ENCODE peak calls at places on chromosomes 13 and 19, in four cellular contexts. M is neural crest cell, Z is AG09319, D is heart left ventricle. T is an unnamed sample.

GRCh38 chr19:412356-413355 is 3.7 kb upstream of the C2CD4C start:
- DNase-seq in M (no peak), Z (no peak), D (peak), T (no peak)

GRCh38 chr19:19461671-19462622 is 53.4 kb downstream of the TSSK6 start:
- DNase-seq in M (peak), Z (no peak), D (peak), T (no peak)

GRCh38 chr13:98270819-98271218 is 93.8 kb upstream of the RNF113B start:
- DNase-seq in M (no peak), Z (no peak), D (no peak), T (no peak)

GRCh38 chr13:111904701-111905608 is 162.0 kb upstream of the SOX1 start:
- DNase-seq in M (no peak), Z (no peak), D (no peak), T (no peak)

GRCh38 chr19:4578552-4579248 is 19.2 kb upstream of the SEMA6B start:
- DNase-seq in M (no peak), Z (no peak), D (no peak), T (no peak)

GRCh38 chr19:51016798-51017683 is 2.5 kb downstream of the KLK10 start:
- DNase-seq in M (peak), Z (no peak), D (no peak), T (peak)

GRCh38 chr13:113853518-113854237 is 10.2 kb downstream of the GAS6 start:
- DNase-seq in M (no peak), Z (no peak), D (peak), T (no peak)

GRCh38 chr19:45499196-45500180 is 1.2 kb downstream of the PPM1N start:
- DNase-seq in M (peak), Z (no peak), D (no peak), T (peak)

GRCh38 chr19:19063183-19064097 is at the start of gene SLC25A42:
- DNase-seq in M (peak), Z (peak), D (peak), T (peak)

GRCh38 chr13:106177146-106177545 is 358.3 kb downstream of the EFNB2 start:
- DNase-seq in M (no peak), Z (no peak), D (no peak), T (no peak)

GRCh38 chr19:19552811-19553210 is 14.7 kb downstream of the CILP2 start:
- DNase-seq in M (peak), Z (no peak), D (no peak), T (no peak)

GRCh38 chr19:47063874-47064273 is 15.4 kb upstream of the TMEM160 start:
- DNase-seq in M (no peak), Z (no peak), D (no peak), T (no peak)

GRCh38 chr13:37751025-37751424 is 118.5 kb downstream of the TRPC4 start:
- DNase-seq in M (no peak), Z (no peak), D (no peak), T (no peak)

GRCh38 chr13:64164435-64164834 is 2748.8 kb upstream of the PCDH20 start:
- DNase-seq in M (no peak), Z (no peak), D (peak), T (no peak)

GRCh38 chr13:27830010-27830409 is 37.7 kb downstream of the GSX1 start:
- DNase-seq in M (peak), Z (no peak), D (peak), T (peak)

GRCh38 chr13:47114030-47114429 is 217.2 kb upstream of the HTR2A start:
- DNase-seq in M (no peak), Z (no peak), D (no peak), T (no peak)

GRCh38 chr19:50890422-50891252 is 17.4 kb downstream of the KLK2 start:
- DNase-seq in M (no peak), Z (no peak), D (no peak), T (no peak)

GRCh38 chr13:94556016-94556415 is 39.9 kb downstream of the TGDS start:
- DNase-seq in M (no peak), Z (no peak), D (no peak), T (no peak)

GRCh38 chr13:113762538-113762937 is 3.5 kb downstream of the TMEM255B start:
- DNase-seq in M (no peak), Z (no peak), D (no peak), T (no peak)

GRCh38 chr13:50192272-50192813 is 177.1 kb downstream of the KCNRG start:
- DNase-seq in M (no peak), Z (no peak), D (no peak), T (no peak)

GRCh38 chr19:43779147-43779819 is 1.5 kb downstream of the KCNN4 start:
- DNase-seq in M (no peak), Z (no peak), D (no peak), T (no peak)

GRCh38 chr19:917323-918151 is at the start of gene KISS1R:
- DNase-seq in M (peak), Z (no peak), D (no peak), T (peak)

GRCh38 chr13:28313579-28313978 is 175.2 kb downstream of the PAN3 start:
- DNase-seq in M (no peak), Z (no peak), D (no peak), T (no peak)

GRCh38 chr19:40745402-40745780 is 4.9 kb downstream of the ACTMAP start:
- DNase-seq in M (no peak), Z (no peak), D (no peak), T (no peak)

GRCh38 chr19:55687281-55688172 is 12.5 kb downstream of the EPN1 start:
- DNase-seq in M (no peak), Z (no peak), D (peak), T (no peak)

GRCh38 chr19:3358919-3359849 is 7.2 kb upstream of the NFIC start:
- DNase-seq in M (no peak), Z (no peak), D (peak), T (no peak)

GRCh38 chr13:39415403-39415802 is 187.6 kb downstream of the LHFPL6 start:
- DNase-seq in M (peak), Z (no peak), D (peak), T (no peak)

GRCh38 chr19:12956446-12957388 is at the start of gene GADD45GIP1:
- DNase-seq in M (peak), Z (peak), D (peak), T (peak)

GRCh38 chr13:42991892-42992584 is at the start of gene EPSTI1:
- DNase-seq in M (peak), Z (no peak), D (peak), T (no peak)

GRCh38 chr19:48713041-48713863 is 6.3 kb downstream of the MAMSTR start:
- DNase-seq in M (no peak), Z (no peak), D (no peak), T (no peak)

GRCh38 chr13:32538234-32538620 is 368 bp downstream of the N4BP2L2 start:
- DNase-seq in M (peak), Z (peak), D (no peak), T (no peak)

GRCh38 chr13:32537580-32538233 is 888 bp downstream of the N4BP2L2 start:
- DNase-seq in M (peak), Z (no peak), D (no peak), T (no peak)

GRCh38 chr13:32535748-32536147 is 2.8 kb downstream of the N4BP2L2 start:
- DNase-seq in M (no peak), Z (no peak), D (no peak), T (no peak)

GRCh38 chr13:32535140-32535539 is 3.5 kb downstream of the N4BP2L2 start:
- DNase-seq in M (no peak), Z (no peak), D (no peak), T (no peak)

DNA sequence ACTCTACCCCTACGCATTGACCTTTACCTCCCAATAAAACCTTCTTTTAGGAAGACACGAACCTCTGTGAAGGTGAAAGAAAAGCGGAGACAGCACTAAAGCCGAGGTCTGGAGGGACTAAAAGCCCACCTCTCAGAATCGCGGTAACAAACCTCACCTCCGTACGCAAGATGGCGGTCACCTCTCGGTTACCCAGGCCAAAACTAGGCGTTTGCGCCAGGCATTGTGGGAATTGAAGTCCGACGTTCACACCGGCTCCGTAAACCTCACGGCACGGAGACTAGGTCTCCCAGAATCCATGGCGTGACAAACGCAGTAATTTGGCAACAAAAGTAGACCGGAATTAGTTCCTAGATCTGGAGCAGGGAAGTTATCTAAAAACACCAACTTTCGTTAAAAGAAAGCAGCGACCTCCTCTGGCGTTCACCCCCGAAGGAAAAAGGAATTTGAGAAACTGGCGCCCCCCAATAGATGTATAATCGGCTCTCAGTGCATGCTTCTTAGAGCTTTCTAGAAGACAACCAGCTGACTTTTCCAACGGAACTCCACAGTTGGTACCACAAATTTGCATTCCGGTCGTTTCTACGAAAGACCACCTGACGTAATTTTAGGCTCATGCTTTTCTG is at the start of gene N4BP2L2:
- DNase-seq in M (peak), Z (peak), D (peak), T (peak)
- TF ChIP-seq CTCF in M (peak), Z (peak), D (peak), T (peak)

DNA sequence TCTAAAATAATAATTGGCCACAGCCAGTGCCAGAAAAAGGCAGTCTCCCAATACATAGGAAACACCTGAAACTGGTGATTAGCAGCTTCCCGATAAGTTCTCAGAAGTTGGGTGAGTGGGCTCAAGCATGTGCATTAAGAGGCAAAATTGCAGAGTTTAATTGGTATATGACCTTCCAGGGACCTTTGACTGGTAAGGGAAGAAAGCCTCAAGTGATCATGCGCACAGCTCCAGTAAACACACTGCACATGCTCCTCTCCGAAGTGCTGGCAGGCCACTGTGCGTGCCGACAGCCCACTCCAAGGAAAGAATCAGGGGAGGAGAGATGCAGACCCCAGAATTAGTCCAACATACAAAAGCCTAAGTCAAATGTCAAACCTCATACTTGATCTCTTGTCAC is 18.9 kb upstream of the CEACAM8 start:
- DNase-seq in M (no peak), Z (no peak), D (no peak), T (no peak)
- TF ChIP-seq CTCF in M (no peak), Z (no peak), D (no peak), T (no peak)

GRCh38 chr13:55572862-55573261 is 1567.9 kb upstream of the PRR20A start:
- DNase-seq in M (no peak), Z (no peak), D (no peak), T (no peak)
- TF ChIP-seq CTCF in M (no peak), Z (no peak), D (no peak), T (no peak)

GRCh38 chr13:79126706-79127105 is 279.3 kb downstream of the RBM26 start:
- DNase-seq in M (no peak), Z (no peak), D (no peak), T (no peak)
- TF ChIP-seq CTCF in M (no peak), Z (no peak), D (no peak), T (no peak)

GRCh38 chr13:46010148-46010547 is 42.4 kb downstream of the ZC3H13 start:
- DNase-seq in M (no peak), Z (no peak), D (no peak), T (no peak)
- TF ChIP-seq CTCF in M (peak), Z (peak), D (no peak), T (peak)

DNA sequence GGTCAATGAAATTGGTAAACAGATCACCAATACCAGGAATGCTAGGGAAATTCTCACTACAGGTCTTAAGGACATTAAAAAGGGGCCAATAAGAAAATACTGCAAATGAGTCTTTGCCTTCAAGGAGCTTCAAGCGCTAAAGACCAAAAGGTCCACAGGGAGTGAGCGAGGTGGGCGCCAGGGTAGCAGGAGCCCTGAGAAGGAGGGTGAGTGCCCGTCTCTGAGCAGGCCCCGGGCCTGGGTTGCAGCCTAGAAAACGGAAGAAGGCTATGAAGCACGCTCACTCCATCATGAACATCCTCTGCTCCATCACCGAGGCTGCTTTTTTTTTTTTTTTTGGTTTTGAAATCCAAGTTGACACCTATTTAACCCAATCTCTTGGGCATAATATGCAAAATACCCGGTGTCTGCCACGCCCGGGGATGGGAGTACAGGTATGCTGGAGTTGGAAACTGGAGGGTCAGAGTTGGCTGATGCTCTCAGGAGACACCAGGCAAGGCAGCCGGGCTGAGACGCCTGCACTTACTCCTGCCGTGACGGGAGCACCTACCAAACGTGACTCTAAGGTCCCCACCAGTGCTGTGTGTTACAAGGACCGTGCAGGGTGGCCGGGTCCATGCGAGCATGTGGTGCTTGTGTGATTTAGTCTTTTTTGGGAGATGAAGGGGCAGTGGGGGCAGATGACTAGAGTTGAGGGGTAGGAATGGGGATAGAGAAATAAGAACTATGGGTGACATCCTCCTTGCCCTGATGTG is 66.9 kb downstream of the KLF2 start:
- DNase-seq in M (no peak), Z (no peak), D (no peak), T (no peak)
- TF ChIP-seq CTCF in M (no peak), Z (no peak), D (no peak), T (no peak)

GRCh38 chr13:91375119-91375729 is 23.2 kb upstream of the GPC5 start:
- DNase-seq in M (no peak), Z (no peak), D (no peak), T (no peak)
- TF ChIP-seq CTCF in M (peak), Z (peak), D (peak), T (peak)

GRCh38 chr13:58994778-58995177 is 1169.0 kb downstream of the DIAPH3 start:
- DNase-seq in M (no peak), Z (no peak), D (no peak), T (no peak)
- TF ChIP-seq CTCF in M (peak), Z (no peak), D (peak), T (peak)

GRCh38 chr13:25042141-25042540 is 53.8 kb upstream of the PABPC3 start:
- DNase-seq in M (no peak), Z (no peak), D (no peak), T (no peak)

GRCh38 chr13:25032160-25032559 is 63.8 kb upstream of the PABPC3 start:
- DNase-seq in M (no peak), Z (no peak), D (no peak), T (no peak)

GRCh38 chr13:25034173-25034572 is 61.8 kb upstream of the PABPC3 start:
- DNase-seq in M (no peak), Z (no peak), D (no peak), T (no peak)

DNA sequence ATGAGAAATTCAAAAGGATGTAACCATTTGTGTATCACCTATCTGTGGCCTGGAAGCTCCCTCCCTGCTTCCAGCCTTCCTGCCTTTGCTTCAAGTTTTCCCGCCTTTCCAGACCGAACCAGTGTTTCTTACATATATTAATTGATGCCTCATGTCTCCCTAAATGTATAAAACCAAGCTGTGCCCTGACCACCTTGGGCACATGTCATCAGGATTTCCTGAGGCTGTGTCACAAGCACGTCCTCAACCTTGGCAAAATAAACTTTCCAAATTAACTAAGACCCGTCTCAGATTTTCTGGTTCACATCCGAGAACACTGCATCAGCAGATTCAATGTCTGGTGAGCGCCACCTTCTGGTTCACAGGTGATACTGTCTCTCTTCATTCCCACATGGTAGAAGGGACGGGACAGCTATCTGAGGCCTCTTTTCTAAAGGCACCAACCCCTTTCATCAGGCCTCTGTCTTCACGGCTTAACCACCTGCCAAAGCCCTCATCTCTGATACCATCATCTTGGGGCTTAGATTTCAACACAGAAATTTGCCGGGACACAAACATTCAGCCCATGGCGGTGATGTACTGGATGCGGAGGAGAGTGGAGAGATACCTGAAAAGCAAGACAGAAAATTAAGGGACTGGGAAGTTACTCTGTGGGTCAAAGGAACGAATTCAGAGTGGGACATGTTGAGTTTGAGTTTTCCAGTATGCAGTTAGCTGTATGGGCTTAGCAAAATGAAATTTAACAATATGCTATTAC is 58.7 kb upstream of the PABPC3 start:
- DNase-seq in M (peak), Z (peak), D (no peak), T (peak)
- TF ChIP-seq CTCF in M (peak), Z (peak), D (peak), T (peak)

T was measured in D721Med.